ENCODE peak calls at places on chromosome 13, in four cellular contexts. V, L, H and A are unnamed samples.

GRCh38 chr13:99895428-99895998 is 76.1 kb downstream of the ZIC5 start:
- DNase-seq in V (no peak), L (no peak), H (no peak), A (no peak)

GRCh38 chr13:42129033-42129432 is 80.6 kb downstream of the DGKH start:
- DNase-seq in V (no peak), L (no peak), H (no peak), A (no peak)

GRCh38 chr13:114266241-114266640 is 15.2 kb upstream of the UPF3A start:
- DNase-seq in V (no peak), L (no peak), H (no peak), A (no peak)

GRCh38 chr13:38372818-38373217 is 23.2 kb downstream of the UFM1 start:
- DNase-seq in V (no peak), L (no peak), H (no peak), A (no peak)

GRCh38 chr13:80337706-80338105 is 3.2 kb downstream of the SPRY2 start:
- DNase-seq in V (peak), L (no peak), H (no peak), A (peak)

GRCh38 chr13:45299194-45299593 is 41.8 kb downstream of the TPT1 start:
- DNase-seq in V (peak), L (no peak), H (no peak), A (peak)

GRCh38 chr13:61255035-61255796 is 160.4 kb downstream of the PCDH20 start:
- DNase-seq in V (peak), L (peak), H (no peak), A (peak)

GRCh38 chr13:113881614-113882265 is 17.9 kb upstream of the GAS6 start:
- DNase-seq in V (peak), L (no peak), H (no peak), A (no peak)

GRCh38 chr13:42592915-42593718 is 19.2 kb downstream of the TNFSF11 start:
- DNase-seq in V (no peak), L (no peak), H (no peak), A (no peak)

GRCh38 chr13:74406439-74406838 is 272.2 kb upstream of the KLF12 start:
- DNase-seq in V (no peak), L (no peak), H (no peak), A (no peak)

GRCh38 chr13:33940898-33941297 is 122.9 kb downstream of the RFC3 start:
- DNase-seq in V (no peak), L (no peak), H (no peak), A (peak)

GRCh38 chr13:46341112-46341711 is 45.8 kb downstream of the RUBCNL start:
- DNase-seq in V (peak), L (no peak), H (no peak), A (peak)

GRCh38 chr13:109576331-109576813 is 210.0 kb downstream of the IRS2 start:
- DNase-seq in V (no peak), L (no peak), H (no peak), A (peak)

GRCh38 chr13:29852464-29853054 is 2.1 kb upstream of the UBL3 start:
- DNase-seq in V (peak), L (no peak), H (no peak), A (no peak)

GRCh38 chr13:77042566-77043177 is 15.7 kb upstream of the FBXL3 start:
- DNase-seq in V (no peak), L (no peak), H (no peak), A (no peak)

GRCh38 chr13:32315255-32316029 is at the start of the genes BRCA2 and ZAR1L:
- DNase-seq in V (peak), L (peak), H (peak), A (peak)

GRCh38 chr13:94992277-94992989 is 280.1 kb upstream of the SOX21 start:
- DNase-seq in V (peak), L (no peak), H (no peak), A (peak)

GRCh38 chr13:24005711-24006281 is 108.5 kb upstream of the C1QTNF9B start:
- DNase-seq in V (peak), L (no peak), H (no peak), A (no peak)

GRCh38 chr13:44191504-44192171 is 182.0 kb upstream of the SERP2 start:
- DNase-seq in V (peak), L (peak), H (no peak), A (peak)

GRCh38 chr13:76795701-76796695 is 90.2 kb downstream of the KCTD12 start:
- DNase-seq in V (no peak), L (no peak), H (no peak), A (peak)

GRCh38 chr13:112442483-112443090 is 66.4 kb downstream of the SPACA7 start:
- DNase-seq in V (no peak), L (no peak), H (no peak), A (no peak)